ENCODE peak calls at places on chromosome 7, in six cellular contexts. K is activated CD4-positive, alpha-beta T cell treated with anti-CD3 and anti-CD28 coated beads, Interleukin-2, amount 50 U/mL, for 4 hours; Q is dorsolateral prefrontal cortex; V is MV-4-11; I is GOT3; R is CD8-positive, alpha-beta memory T cell. A is an unnamed sample.

GRCh38 chr7:50400114-50400513 is 50.0 kb downstream of the FIGNL1 start:
- DNase-seq in K (no peak), Q (no peak), V (no peak), I (no peak), R (no peak), A (no peak)

GRCh38 chr7:134890246-134891240 is 95.8 kb upstream of the AGBL3 start:
- DNase-seq in K (no peak), Q (peak; percentile 46), V (no peak), I (no peak), R (no peak), A (no peak)

GRCh38 chr7:74141705-74142104 is 32.5 kb upstream of the EIF4H start:
- DNase-seq in K (no peak), Q (no peak), V (no peak), I (no peak), R (no peak), A (no peak)

GRCh38 chr7:9981950-9982349 is 991.7 kb upstream of the PHF14 start:
- DNase-seq in K (no peak), Q (no peak), V (no peak), I (no peak), R (no peak), A (no peak)

GRCh38 chr7:64951250-64951848 is 39.5 kb downstream of the ZNF117 start:
- DNase-seq in K (no peak), Q (no peak), V (peak; percentile 40), I (no peak), R (no peak), A (no peak)

GRCh38 chr7:490461-491291 is 29.0 kb downstream of the PDGFA start:
- DNase-seq in K (no peak), Q (no peak), V (no peak), I (no peak), R (no peak), A (no peak)

GRCh38 chr7:142556745-142557144 is 192.5 kb upstream of the PRSS1 start:
- DNase-seq in K (no peak), Q (no peak), V (peak; percentile 58), I (peak; percentile 26), R (no peak), A (no peak)

GRCh38 chr7:27165655-27166474 is 528 bp upstream of the HOXA9 start:
- DNase-seq in K (no peak), Q (no peak), V (no peak), I (no peak), R (no peak), A (no peak)

GRCh38 chr7:52639126-52639525 is 396.3 kb upstream of the POM121L12 start:
- DNase-seq in K (no peak), Q (no peak), V (no peak), I (no peak), R (no peak), A (no peak)

GRCh38 chr7:91194841-91195240 is 69.4 kb upstream of the FZD1 start:
- DNase-seq in K (no peak), Q (no peak), V (no peak), I (no peak), R (no peak), A (no peak)

GRCh38 chr7:104185346-104185745 is 22.5 kb downstream of the ORC5 start:
- DNase-seq in K (no peak), Q (no peak), V (no peak), I (no peak), R (no peak), A (no peak)

GRCh38 chr7:86748843-86749720 is 105.4 kb downstream of the GRM3 start:
- DNase-seq in K (no peak), Q (no peak), V (no peak), I (no peak), R (no peak), A (no peak)

GRCh38 chr7:88218836-88219605 is 817 bp downstream of the SRI start:
- DNase-seq in K (peak; percentile 5), Q (peak; percentile 56), V (peak; percentile 60), I (no peak), R (peak; percentile 20), A (peak; percentile 14)

GRCh38 chr7:151459726-151460473 is 20.0 kb upstream of the CRYGN start:
- DNase-seq in K (no peak), Q (peak; percentile 85), V (no peak), I (peak; percentile 63), R (no peak), A (no peak)

GRCh38 chr7:131898418-131898817 is 342.0 kb upstream of the PODXL start:
- DNase-seq in K (no peak), Q (peak; percentile 38), V (peak; percentile 81), I (no peak), R (no peak), A (no peak)

GRCh38 chr7:44729949-44730590 is 18.6 kb upstream of the ZMIZ2 start:
- DNase-seq in K (no peak), Q (no peak), V (peak; percentile 13), I (no peak), R (no peak), A (no peak)

GRCh38 chr7:17640730-17641377 is 299.4 kb downstream of the SNX13 start:
- DNase-seq in K (no peak), Q (no peak), V (peak; percentile 20), I (no peak), R (no peak), A (peak; percentile 1)

GRCh38 chr7:1505731-1506550 is 1.8 kb upstream of the INTS1 start:
- DNase-seq in K (no peak), Q (no peak), V (no peak), I (no peak), R (no peak), A (no peak)

GRCh38 chr7:34137176-34137575 is 231.8 kb downstream of the BMPER start:
- DNase-seq in K (no peak), Q (no peak), V (no peak), I (no peak), R (no peak), A (no peak)

GRCh38 chr7:6436385-6436685 is 11.4 kb downstream of the DAGLB start:
- DNase-seq in K (no peak), Q (peak; percentile 56), V (peak; percentile 91), I (no peak), R (no peak), A (peak; percentile 9)

GRCh38 chr7:1029637-1030443 is 14.5 kb upstream of the GPR146 start:
- DNase-seq in K (no peak), Q (no peak), V (peak; percentile 58), I (no peak), R (no peak), A (no peak)

GRCh38 chr7:50671397-50671796 is 106.2 kb upstream of the DDC start:
- DNase-seq in K (no peak), Q (no peak), V (no peak), I (no peak), R (no peak), A (no peak)

GRCh38 chr7:141558544-141559183 is 7.5 kb downstream of the AGK start:
- DNase-seq in K (no peak), Q (no peak), V (peak; percentile 1), I (no peak), R (no peak), A (no peak)

GRCh38 chr7:28349637-28350036 is 62.7 kb upstream of the CREB5 start:
- DNase-seq in K (no peak), Q (no peak), V (no peak), I (no peak), R (no peak), A (no peak)

GRCh38 chr7:100102950-100103840 is 1.8 kb downstream of the AP4M1 start:
- DNase-seq in K (no peak), Q (no peak), V (no peak), I (no peak), R (no peak), A (no peak)

GRCh38 chr7:90681336-90682019 is 85.4 kb downstream of the CDK14 start:
- DNase-seq in K (no peak), Q (no peak), V (no peak), I (no peak), R (no peak), A (no peak)

GRCh38 chr7:1925973-1926907 is 256.2 kb downstream of the ELFN1 start:
- DNase-seq in K (no peak), Q (no peak), V (peak; percentile 33), I (no peak), R (no peak), A (peak; percentile 19)

GRCh38 chr7:74364061-74364460 is 74.9 kb downstream of the CLIP2 start:
- DNase-seq in K (no peak), Q (no peak), V (no peak), I (no peak), R (no peak), A (no peak)

GRCh38 chr7:71454981-71455380 is 323.0 kb downstream of the GALNT17 start:
- DNase-seq in K (no peak), Q (no peak), V (no peak), I (no peak), R (no peak), A (no peak)

GRCh38 chr7:50497068-50497642 is 47.0 kb upstream of the FIGNL1 start:
- DNase-seq in K (no peak), Q (no peak), V (no peak), I (no peak), R (no peak), A (no peak)

GRCh38 chr7:12979181-12979580 is 291.7 kb downstream of the ARL4A start:
- DNase-seq in K (no peak), Q (no peak), V (no peak), I (no peak), R (no peak), A (no peak)

GRCh38 chr7:82542665-82543064 is 99.1 kb upstream of the CACNA2D1 start:
- DNase-seq in K (no peak), Q (no peak), V (no peak), I (no peak), R (no peak), A (no peak)

GRCh38 chr7:8197994-8198698 is 63.8 kb downstream of the ICA1 start:
- DNase-seq in K (no peak), Q (no peak), V (peak; percentile 84), I (no peak), R (peak; percentile 6), A (no peak)

GRCh38 chr7:55144955-55145342 is 126.1 kb downstream of the EGFR start:
- DNase-seq in K (no peak), Q (no peak), V (no peak), I (no peak), R (no peak), A (no peak)

GRCh38 chr7:116953372-116953726 is at the start of gene ST7:
- DNase-seq in K (peak; percentile 62), Q (no peak), V (peak; percentile 60), I (no peak), R (peak; percentile 54), A (peak; percentile 53)

GRCh38 chr7:47950714-47951113 is 2.4 kb upstream of the PKD1L1 start:
- DNase-seq in K (no peak), Q (no peak), V (no peak), I (no peak), R (no peak), A (no peak)

GRCh38 chr7:157412491-157413180 is 75.8 kb downstream of the DNAJB6 start:
- DNase-seq in K (no peak), Q (no peak), V (no peak), I (no peak), R (no peak), A (no peak)

GRCh38 chr7:116802144-116802747 is 60.1 kb upstream of the CAPZA2 start:
- DNase-seq in K (no peak), Q (no peak), V (no peak), I (no peak), R (no peak), A (no peak)